ENCODE peak calls at places on chromosomes 13 and 19, in ten cellular contexts. N is NT2/D1, Y is mucosa of descending colon, U is heart left ventricle, O is adipocyte, H is heart right ventricle, M is small intestine, S is psoas muscle, D is GM23248, Q is colonic mucosa. W is an unnamed sample.

GRCh38 chr19:3284759-3285646 is 60.5 kb downstream of the CELF5 start:
- DNase-seq in Y (peak; percentile 95), O (peak; percentile 56), Q (peak; percentile 98), H (no peak), U (no peak), M (peak; percentile 48), N (peak; percentile 99), D (peak; percentile 64), S (peak; percentile 62), W (peak; percentile 98)

GRCh38 chr13:31207630-31208549 is 8.1 kb downstream of the B3GLCT start:
- DNase-seq in Q (no peak), D (peak; percentile 73), U (peak; percentile 45), S (peak; percentile 66), N (no peak), Y (no peak), M (no peak), H (peak; percentile 55), O (peak; percentile 58), W (no peak)

GRCh38 chr13:109162248-109163051 is 533.0 kb downstream of the MYO16 start:
- DNase-seq in Q (no peak), H (no peak), U (no peak), Y (no peak), N (no peak), S (no peak), D (no peak), M (no peak), O (no peak), W (no peak)

GRCh38 chr13:40910324-40911050 is 108.6 kb downstream of the ELF1 start:
- DNase-seq in D (peak; percentile 37), M (no peak), S (no peak), O (peak; percentile 26), Q (no peak), U (no peak), N (no peak), H (no peak), Y (no peak), W (no peak)

GRCh38 chr19:16207063-16207462 is 9.4 kb downstream of the AP1M1 start:
- DNase-seq in N (no peak), S (no peak), H (no peak), Y (no peak), Q (no peak), O (no peak), U (no peak), D (no peak), M (no peak), W (no peak)

GRCh38 chr19:4197625-4198466 is 15.4 kb downstream of the ANKRD24 start:
- DNase-seq in N (no peak), S (no peak), U (no peak), Q (no peak), O (no peak), M (no peak), D (peak; percentile 39), Y (no peak), H (no peak), W (no peak)

GRCh38 chr13:75635621-75636338 is at the start of gene LMO7:
- DNase-seq in S (peak; percentile 74), O (peak; percentile 85), U (peak; percentile 63), Q (peak; percentile 65), N (no peak), M (peak; percentile 28), H (peak; percentile 61), D (peak; percentile 83), Y (no peak), W (peak; percentile 57)

GRCh38 chr13:98217597-98217996 is 40.5 kb upstream of the RNF113B start:
- DNase-seq in Q (no peak), S (no peak), O (no peak), H (no peak), Y (no peak), N (no peak), D (no peak), M (no peak), U (no peak), W (no peak)

GRCh38 chr13:98564204-98564603 is 12.7 kb downstream of the STK24 start:
- DNase-seq in Y (no peak), D (peak; percentile 0), O (no peak), S (no peak), H (no peak), N (no peak), U (no peak), Q (no peak), M (no peak), W (no peak)

GRCh38 chr19:1935484-1936208 is 5.3 kb upstream of the CSNK1G2 start:
- DNase-seq in D (peak; percentile 27), N (no peak), M (peak; percentile 50), H (no peak), Q (no peak), O (no peak), S (peak; percentile 80), U (no peak), Y (no peak), W (no peak)

GRCh38 chr13:91894311-91894710 is 495.9 kb downstream of the GPC5 start:
- DNase-seq in Y (no peak), D (no peak), H (no peak), Q (no peak), U (no peak), O (no peak), M (no peak), S (no peak), N (no peak), W (no peak)

GRCh38 chr19:17497149-17497798 is 14.2 kb upstream of the PGLS start:
- DNase-seq in M (peak; percentile 29), Y (no peak), O (no peak), U (no peak), D (no peak), N (no peak), Q (peak; percentile 32), S (no peak), H (no peak), W (no peak)

GRCh38 chr13:39527961-39528720 is 74.9 kb downstream of the LHFPL6 start:
- DNase-seq in H (no peak), D (peak; percentile 97), U (no peak), Y (no peak), O (peak; percentile 90), S (no peak), N (no peak), M (no peak), Q (no peak), W (no peak)

GRCh38 chr13:46119883-46120614 is 15.2 kb upstream of the CPB2 start:
- DNase-seq in S (no peak), Y (no peak), U (no peak), O (peak; percentile 15), Q (no peak), H (no peak), D (peak; percentile 24), M (peak; percentile 5), N (peak; percentile 20), W (peak; percentile 65)

GRCh38 chr13:49711218-49711863 is 20.1 kb upstream of the EBPL start:
- DNase-seq in N (no peak), S (no peak), O (peak; percentile 72), H (no peak), M (peak; percentile 67), U (no peak), Q (no peak), D (peak; percentile 78), Y (no peak), W (no peak)

DNA sequence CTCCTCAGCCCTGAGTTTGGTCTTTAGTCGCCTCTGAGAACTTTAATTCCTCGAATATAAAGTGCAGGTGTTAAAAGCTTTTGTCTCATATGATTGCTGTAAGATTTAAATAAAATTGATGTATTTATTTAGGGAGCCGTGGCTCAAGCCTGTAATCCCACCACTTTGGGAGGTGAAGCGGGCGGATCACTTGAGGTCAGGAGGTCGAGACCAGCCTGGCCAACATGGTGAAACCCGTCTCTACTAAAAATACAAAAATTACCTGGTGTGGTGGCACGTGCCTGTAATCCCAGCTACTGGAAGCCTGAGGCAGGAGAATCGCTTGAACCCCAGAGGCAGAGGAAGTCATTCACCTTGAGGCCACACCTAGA is 559 bp upstream of the SLC1A5 start:
- DNase-seq in U (no peak), O (no peak), Y (no peak), D (no peak), Q (no peak), M (no peak), S (no peak), N (no peak), H (no peak), W (no peak)
- H3K4me3 ChIP-seq in U (no peak overlapping the region), O (peak overlapping the region; percentile 53), Y (no peak overlapping the region), D (no peak overlapping the region), Q (no peak overlapping the region), M (no peak overlapping the region), S (peak overlapping the region; percentile 67), N (no peak overlapping the region), H (peak overlapping the region; percentile 72), W (no peak overlapping the region)

GRCh38 chr13:114047358-114047881 is 73.5 kb upstream of the C13orf46 start:
- DNase-seq in M (no peak), O (no peak), S (no peak), Y (no peak), H (no peak), U (no peak), N (no peak), Q (no peak), D (no peak), W (no peak)
- H3K4me1 ChIP-seq in M (no peaks in the 10 kb centered on the region), O (peaks cover 37% of the 10 kb centered on the region), S (peaks cover 10% of the 10 kb centered on the region), Y (peaks cover 27% of the 10 kb centered on the region), H (peaks cover 9% of the 10 kb centered on the region), U (peaks cover 24% of the 10 kb centered on the region), N (peaks cover 4% of the 10 kb centered on the region), Q (peaks cover 9% of the 10 kb centered on the region), D (no peaks in the 10 kb centered on the region), W (no peaks in the 10 kb centered on the region)

GRCh38 chr19:48623556-48624066 is 4.3 kb downstream of the SPHK2 start:
- DNase-seq in U (no peak), O (peak; percentile 26), N (no peak), S (no peak), H (no peak), D (no peak), Q (no peak), M (no peak), Y (no peak), W (no peak)
- H3K4me3 ChIP-seq in U (peak overlapping the region; percentile 58), O (peak overlapping the region; percentile 73), N (peak overlapping the region; percentile 10), S (peak overlapping the region; percentile 75), H (peak overlapping the region; percentile 56), D (peak overlapping the region; percentile 66), Q (peak overlapping the region; percentile 42), M (no peak overlapping the region), Y (no peak overlapping the region), W (no peak overlapping the region)

GRCh38 chr13:73940098-73940497 is 194.1 kb downstream of the KLF12 start:
- DNase-seq in H (peak; percentile 11), D (no peak), Y (no peak), O (no peak), Q (no peak), U (peak; percentile 32), S (no peak), M (no peak), N (no peak), W (no peak)

GRCh38 chr13:73941752-73942151 is 192.5 kb downstream of the KLF12 start:
- DNase-seq in Y (no peak), O (no peak), D (no peak), H (no peak), S (no peak), M (no peak), N (no peak), Q (no peak), U (no peak), W (no peak)

GRCh38 chr13:73938375-73939070 is 195.7 kb downstream of the KLF12 start:
- DNase-seq in H (no peak), O (peak; percentile 82), D (peak; percentile 90), U (no peak), M (no peak), Q (no peak), S (no peak), N (no peak), Y (no peak), W (no peak)

GRCh38 chr13:73939071-73939380 is 195.2 kb downstream of the KLF12 start:
- DNase-seq in U (no peak), H (no peak), N (no peak), O (no peak), M (no peak), Y (no peak), Q (no peak), S (no peak), D (no peak), W (no peak)

GRCh38 chr13:73939603-73940002 is 194.6 kb downstream of the KLF12 start:
- DNase-seq in N (no peak), U (no peak), Y (no peak), D (no peak), Q (no peak), S (no peak), H (no peak), M (no peak), O (no peak), W (no peak)
- H3K4me1 ChIP-seq in N (no peaks in the 10 kb centered on the region), U (peaks cover 9% of the 10 kb centered on the region), Y (no peaks in the 10 kb centered on the region), D (peaks cover 38% of the 10 kb centered on the region), Q (no peaks in the 10 kb centered on the region), S (no peaks in the 10 kb centered on the region), H (peaks cover 50% of the 10 kb centered on the region), M (peaks cover 2% of the 10 kb centered on the region), O (peaks cover 19% of the 10 kb centered on the region), W (no peaks in the 10 kb centered on the region)